ENCODE peak calls at places on chromosomes 7 and 10, in four cellular contexts. Y, F, Z and C are unnamed samples.
A peak's percentile ranks its signal among the peaks of the same experiment; 100 is the strongest.

GRCh38 chr7:39582536-39582935 is 16.3 kb downstream of the YAE1 start:
- DNase-seq in Z (no peak), Y (no peak), F (no peak), C (no peak)

GRCh38 chr7:102096706-102097427 is 189.8 kb upstream of the SH2B2 start:
- DNase-seq in F (no peak), Z (no peak), Y (peak; percentile 47), C (no peak)

GRCh38 chr7:135253851-135254815 is 20.5 kb downstream of the STRA8 start:
- DNase-seq in Y (peak; percentile 87), Z (peak; percentile 73), F (peak; percentile 29), C (peak; percentile 54)

GRCh38 chr7:159028456-159029401 is 115.9 kb downstream of the VIPR2 start:
- DNase-seq in F (no peak), Z (no peak), Y (peak; percentile 68), C (no peak)

GRCh38 chr10:88820990-88821389 is 18.5 kb downstream of the LIPM start:
- DNase-seq in Y (no peak), F (no peak), Z (no peak), C (no peak)

GRCh38 chr10:14478639-14479038 is 147.9 kb upstream of the FRMD4A start:
- DNase-seq in Y (no peak), F (peak; percentile 19), Z (no peak), C (peak; percentile 49)

GRCh38 chr7:158431941-158432347 is 155.7 kb downstream of the PTPRN2 start:
- DNase-seq in F (peak; percentile 54), Y (peak; percentile 66), Z (peak; percentile 66), C (peak; percentile 98)

GRCh38 chr7:44062180-44062902 is 3.0 kb downstream of the PGAM2 start:
- DNase-seq in Z (peak; percentile 38), Y (peak; percentile 63), F (no peak), C (no peak)

GRCh38 chr10:21715531-21716195 is 181.6 kb downstream of the MLLT10 start:
- DNase-seq in Z (no peak), F (peak; percentile 15), Y (no peak), C (no peak)

GRCh38 chr7:107773027-107773426 is 29.1 kb downstream of the CBLL1 start:
- DNase-seq in Z (no peak), Y (no peak), F (no peak), C (no peak)

GRCh38 chr10:14244801-14245211 is 85.9 kb downstream of the FRMD4A start:
- DNase-seq in Z (no peak), F (peak; percentile 35), Y (no peak), C (peak; percentile 28)

GRCh38 chr10:71597821-71598498 is 121.6 kb downstream of the C10orf105 start:
- DNase-seq in F (no peak), Z (peak; percentile 71), Y (no peak), C (no peak)

GRCh38 chr7:17928055-17928454 is 12.2 kb downstream of the SNX13 start:
- DNase-seq in F (no peak), Z (no peak), Y (no peak), C (no peak)

GRCh38 chr7:85734823-85735222 is 548.0 kb upstream of the SEMA3D start:
- DNase-seq in F (no peak), Y (no peak), Z (no peak), C (no peak)

GRCh38 chr7:33471636-33472242 is 342.4 kb downstream of the BBS9 start:
- DNase-seq in Z (no peak), Y (no peak), F (no peak), C (no peak)

GRCh38 chr10:63409465-63410027 is 56.2 kb downstream of the JMJD1C start:
- DNase-seq in Z (no peak), Y (no peak), F (no peak), C (no peak)

GRCh38 chr7:112080441-112080840 is 125.8 kb downstream of the DOCK4 start:
- DNase-seq in F (no peak), Z (no peak), Y (no peak), C (peak; percentile 40)

GRCh38 chr10:127998517-127999144 is 91.7 kb downstream of the PTPRE start:
- DNase-seq in Z (no peak), F (no peak), Y (peak; percentile 68), C (no peak)

GRCh38 chr7:7347045-7347444 is 164.7 kb downstream of the C1GALT1 start:
- DNase-seq in Y (no peak), F (no peak), Z (no peak), C (no peak)

GRCh38 chr7:30681262-30682130 is 760 bp downstream of the CRHR2 start:
- DNase-seq in F (no peak), Z (peak; percentile 61), Y (no peak), C (no peak)

GRCh38 chr7:125355899-125356298 is 426.3 kb upstream of the POT1 start:
- DNase-seq in F (no peak), Y (no peak), Z (no peak), C (no peak)